ENCODE peak calls at places on chromosomes 7 and 10, in four cellular contexts. E is HepG2, F is WTC11, G is K562. R is an unnamed sample.

GRCh38 chr7:954330-955238 is at the start of gene ADAP1:
- DNase-seq in E (no peak), F (peak), G (peak), R (peak)

GRCh38 chr7:142689439-142690168 is 59.7 kb upstream of the PRSS1 start:
- DNase-seq in E (no peak), F (no peak), G (peak), R (no peak)

GRCh38 chr7:55127135-55127551 is 108.3 kb downstream of the EGFR start:
- DNase-seq in E (no peak), F (no peak), G (no peak), R (no peak)

GRCh38 chr10:110530131-110530831 is 32.6 kb downstream of the DUSP5 start:
- DNase-seq in E (peak), F (peak), G (no peak), R (peak)

GRCh38 chr7:50393547-50394252 is 56.5 kb downstream of the FIGNL1 start:
- DNase-seq in E (no peak), F (no peak), G (peak), R (no peak)

GRCh38 chr10:93873427-93874115 is 20.2 kb upstream of the SLC35G1 start:
- DNase-seq in E (no peak), F (no peak), G (peak), R (peak)

GRCh38 chr10:21953585-21954057 is 49.9 kb downstream of the DNAJC1 start:
- DNase-seq in E (peak), F (no peak), G (peak), R (peak)

GRCh38 chr7:142933624-142934023 is at the start of gene TRPV5:
- DNase-seq in E (no peak), F (no peak), G (no peak), R (no peak)

GRCh38 chr7:129376076-129376777 is 58.0 kb upstream of the STRIP2 start:
- DNase-seq in E (peak), F (peak), G (peak), R (peak)

DNA sequence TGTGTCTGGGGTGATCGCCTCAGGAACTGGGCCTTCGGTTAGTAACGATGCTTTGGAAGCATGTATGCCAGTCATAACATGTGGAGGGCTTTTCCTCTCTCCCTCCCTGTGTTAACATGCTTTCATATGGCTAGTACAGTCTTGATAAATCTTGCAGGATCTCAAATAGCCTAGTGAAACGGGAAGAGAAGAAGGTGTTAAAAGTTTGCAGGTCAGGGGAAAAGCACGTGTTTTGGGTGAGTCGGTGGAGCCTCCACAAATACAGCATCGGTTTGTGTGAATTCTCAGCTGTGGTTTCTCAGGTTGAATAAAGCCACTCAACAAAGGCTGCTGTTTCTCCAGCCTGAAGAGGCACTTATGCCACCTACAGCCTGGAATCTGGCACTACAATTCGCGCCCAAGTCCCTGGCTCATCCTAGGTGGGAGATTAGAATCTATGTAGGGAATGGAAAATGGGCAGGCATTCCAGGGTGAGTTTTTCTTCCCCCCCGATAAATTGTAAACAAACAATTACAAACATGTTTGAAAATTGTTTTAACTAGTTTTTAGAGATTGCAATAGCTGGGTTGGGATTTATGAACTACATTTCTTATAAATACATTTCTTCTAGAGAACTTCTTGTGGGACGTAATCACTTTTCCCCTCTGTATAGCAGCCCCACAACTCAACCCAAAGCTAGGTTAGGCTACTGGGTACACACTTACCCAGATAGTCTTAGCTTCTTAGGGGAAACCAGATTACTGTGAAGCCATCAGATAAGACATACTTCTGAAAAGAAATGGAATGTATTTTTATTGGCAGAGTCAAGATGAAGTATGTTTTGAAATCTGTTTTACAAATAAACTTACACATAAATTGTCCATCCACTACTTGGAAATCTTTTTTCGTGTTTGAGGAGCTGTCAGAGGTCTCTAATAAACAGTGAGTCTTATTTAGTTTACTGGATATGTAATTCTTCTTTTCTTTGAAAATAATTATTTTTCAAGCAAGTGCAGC is 8.3 kb upstream of the GLRX3 start:
- DNase-seq in E (peak), F (peak), G (peak), R (peak)
- TF ChIP-seq HMGXB4 in E (no peak), F (no peak), G (no peak), R (no peak)

DNA sequence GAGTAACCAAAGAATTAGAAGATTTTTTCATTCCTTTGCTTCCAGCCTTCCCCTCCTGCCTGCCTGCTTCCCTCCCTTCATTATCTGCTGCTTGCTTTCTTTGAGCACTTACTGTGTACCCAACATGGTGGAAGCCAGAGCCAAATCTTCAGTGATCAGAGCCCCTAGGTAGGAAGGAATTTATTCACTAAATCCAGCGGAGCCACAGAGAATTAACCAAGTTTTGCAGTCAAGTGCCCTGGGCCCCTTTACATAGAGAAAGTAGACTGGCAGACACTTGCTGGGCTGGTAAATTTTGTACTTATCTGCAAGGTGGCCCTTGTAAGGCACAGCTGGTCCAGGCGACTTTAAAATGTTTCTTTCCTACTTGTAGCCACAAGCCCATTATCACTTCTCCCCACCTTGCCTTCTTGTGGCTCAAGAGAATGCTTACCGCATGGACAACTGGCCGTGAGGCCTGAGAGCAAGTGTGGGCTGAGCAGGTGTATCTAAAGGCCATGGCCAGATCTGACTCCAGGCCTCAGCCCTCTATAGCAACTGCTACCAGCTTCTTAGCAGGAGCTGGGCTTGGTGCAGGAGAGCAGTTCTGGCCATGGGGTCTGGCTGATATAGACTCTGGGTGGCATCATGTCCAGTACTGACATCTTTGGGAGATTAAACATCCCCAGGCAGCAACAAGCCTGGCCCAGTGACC is 11.1 kb downstream of the UNC5B start:
- DNase-seq in E (no peak), F (peak), G (peak), R (no peak)
- TF ChIP-seq HMGXB4 in E (no peak), F (no peak), G (no peak), R (no peak)

GRCh38 chr10:131706952-131707351 is 193.9 kb upstream of the PPP2R2D start:
- DNase-seq in E (no peak), F (no peak), G (no peak), R (no peak)

GRCh38 chr10:131703941-131704340 is 196.9 kb upstream of the PPP2R2D start:
- DNase-seq in E (no peak), F (no peak), G (no peak), R (no peak)

GRCh38 chr10:131706476-131706875 is 194.3 kb upstream of the PPP2R2D start:
- DNase-seq in E (no peak), F (no peak), G (no peak), R (no peak)

GRCh38 chr10:131710142-131710861 is 190.5 kb upstream of the PPP2R2D start:
- DNase-seq in E (no peak), F (no peak), G (no peak), R (no peak)

DNA sequence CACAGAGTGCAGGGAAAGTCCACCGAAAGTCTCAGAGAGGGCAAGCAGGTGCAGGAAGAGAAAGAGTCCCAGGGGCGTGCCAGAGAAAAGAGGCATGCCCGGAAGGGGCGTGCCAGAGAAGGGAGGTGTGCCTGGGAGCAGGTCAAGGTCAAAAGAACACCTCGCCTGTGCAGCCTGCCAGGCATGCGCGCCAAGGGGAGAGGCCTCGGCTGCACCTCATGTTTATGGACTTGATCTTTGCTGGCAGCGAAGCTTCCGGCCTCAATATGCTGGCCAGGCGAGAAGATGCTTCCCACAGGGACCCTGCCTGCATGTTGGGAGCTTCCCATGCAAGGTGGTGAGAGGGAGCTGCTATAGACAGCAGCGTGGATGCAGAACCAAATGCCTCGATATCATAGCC is 192.6 kb upstream of the PPP2R2D start:
- DNase-seq in E (no peak), F (no peak), G (no peak), R (no peak)
- TF ChIP-seq HMGXB4 in E (no peak), F (no peak), G (no peak), R (no peak)

GRCh38 chr10:72124984-72125383 is 36.6 kb upstream of the SPOCK2 start:
- DNase-seq in E (no peak), F (no peak), G (no peak), R (no peak)

GRCh38 chr10:72127571-72127970 is 39.2 kb upstream of the SPOCK2 start:
- DNase-seq in E (no peak), F (no peak), G (no peak), R (no peak)

GRCh38 chr10:72126872-72127232 is 38.5 kb upstream of the SPOCK2 start:
- DNase-seq in E (no peak), F (no peak), G (no peak), R (no peak)

GRCh38 chr10:72123616-72124015 is 35.3 kb upstream of the SPOCK2 start:
- DNase-seq in E (no peak), F (no peak), G (no peak), R (no peak)

GRCh38 chr10:72126184-72126871 is 38.0 kb upstream of the SPOCK2 start:
- DNase-seq in E (peak), F (no peak), G (peak), R (peak)
- TF ChIP-seq HMGXB4 in E (no peak), F (no peak), G (no peak), R (no peak)

DNA sequence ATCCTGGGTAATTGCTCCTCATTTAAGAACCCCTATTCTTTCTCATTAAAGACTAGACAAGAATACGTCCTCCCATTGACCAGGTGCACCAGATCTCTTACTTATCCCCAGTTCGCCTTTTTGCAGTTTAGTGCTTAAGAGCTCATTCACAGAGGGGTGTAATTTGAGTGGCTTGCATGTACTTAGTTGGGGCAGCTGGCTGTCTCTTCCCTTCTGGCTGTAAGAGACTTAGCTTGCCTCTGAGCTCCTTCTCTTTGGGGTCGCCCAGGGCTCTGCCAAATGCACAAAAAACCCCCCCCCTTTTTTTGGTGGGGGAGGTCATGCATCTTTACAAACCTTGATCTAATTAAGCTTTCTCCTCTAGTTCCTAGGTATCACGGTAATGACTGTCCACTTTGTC is 26.2 kb downstream of the GAD2 start:
- DNase-seq in E (no peak), F (no peak), G (no peak), R (no peak)
- TF ChIP-seq HMGXB4 in E (no peak), F (no peak), G (no peak), R (no peak)

GRCh38 chr7:157782041-157782440 is 445.2 kb downstream of the DNAJB6 start:
- DNase-seq in E (no peak), F (no peak), G (no peak), R (no peak)
- TF ChIP-seq HMGXB4 in E (no peak), F (no peak), G (no peak), R (no peak)

DNA sequence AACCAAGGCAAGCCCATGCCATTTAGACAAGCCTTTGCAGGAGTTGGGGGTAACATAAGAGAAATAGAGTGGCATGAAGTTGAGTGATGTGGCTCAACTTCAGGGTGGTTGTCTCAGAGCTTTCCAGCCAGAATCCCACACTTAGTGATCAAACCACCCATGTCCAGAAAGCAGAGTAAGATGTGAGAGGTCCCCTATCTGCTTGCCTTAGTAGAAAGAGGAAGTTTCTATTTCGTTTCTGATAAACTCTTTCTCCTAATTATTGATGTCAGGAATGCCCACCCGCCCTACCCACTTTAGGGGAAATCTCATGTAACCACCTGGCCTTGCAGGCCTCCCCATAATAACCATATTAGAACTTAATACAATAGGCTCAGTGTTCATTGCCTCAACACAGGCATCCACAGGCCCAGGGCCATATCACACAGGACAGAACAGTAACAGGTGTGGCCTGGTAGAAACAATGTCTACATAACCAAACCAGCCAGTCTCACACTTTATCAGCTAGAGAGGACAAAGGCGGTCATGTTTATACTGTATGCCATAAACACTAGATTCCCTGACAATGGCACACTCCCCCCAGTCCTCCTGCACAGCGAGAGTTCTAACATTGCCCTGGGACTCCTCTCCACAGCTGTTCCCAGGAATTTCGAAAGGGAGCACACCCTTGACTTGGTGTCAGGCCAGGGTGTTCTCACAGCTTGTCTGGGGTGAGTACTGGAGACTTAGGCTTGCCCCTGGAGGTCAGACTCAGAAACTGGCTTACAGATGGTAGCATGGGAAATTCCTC is 364.4 kb downstream of the CXCL12 start:
- DNase-seq in E (no peak), F (no peak), G (no peak), R (no peak)
- TF ChIP-seq HMGXB4 in E (no peak), F (no peak), G (no peak), R (no peak)

DNA sequence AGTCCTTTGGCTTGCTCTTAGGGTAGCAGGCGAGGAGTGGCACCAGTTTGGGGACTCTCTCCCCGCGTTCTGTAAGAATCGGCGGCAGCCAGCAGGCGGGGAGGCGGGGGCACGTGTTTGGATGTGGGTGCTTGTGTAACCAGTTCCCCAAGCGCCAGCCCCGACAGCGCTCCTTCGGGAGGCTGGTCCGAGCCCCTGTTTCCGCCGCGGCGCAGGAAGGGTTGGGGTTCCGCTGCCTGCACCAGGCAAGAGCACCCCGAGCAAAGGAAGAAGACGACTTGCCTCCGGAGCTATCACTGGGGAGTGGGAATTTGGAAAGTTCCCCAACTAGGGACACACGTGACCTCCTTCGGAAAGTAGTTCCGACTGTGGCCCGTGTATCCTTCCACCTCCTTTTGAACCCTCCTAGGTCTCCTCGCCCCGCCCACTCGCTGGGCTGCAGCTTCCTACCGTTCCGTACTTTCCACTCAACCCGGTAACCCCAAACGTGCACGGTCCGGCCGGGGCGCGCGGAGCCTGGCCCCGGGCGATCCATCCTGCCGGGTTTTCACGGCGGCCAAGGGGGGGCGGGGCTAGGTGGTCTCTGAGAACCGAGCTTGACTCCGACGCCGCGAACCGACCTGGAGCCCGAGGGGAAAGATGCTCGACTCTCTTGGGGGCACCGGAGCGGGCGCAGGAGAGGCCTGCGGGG is 1.2 kb downstream of the KLLN start:
- DNase-seq in E (peak), F (peak), G (peak), R (peak)
- TF ChIP-seq HMGXB4 in E (peak), F (peak), G (no peak), R (no peak)

GRCh38 chr7:153616808-153617207 is 435.4 kb upstream of the DPP6 start:
- DNase-seq in E (no peak), F (no peak), G (no peak), R (no peak)
- TF ChIP-seq HMGXB4 in E (no peak), F (no peak), G (no peak), R (no peak)

GRCh38 chr7:135291809-135292253 is 58.2 kb downstream of the STRA8 start:
- DNase-seq in E (peak), F (no peak), G (no peak), R (peak)
- TF ChIP-seq HMGXB4 in E (no peak), F (no peak), G (no peak), R (no peak)